ENCODE peak calls at places on chromosomes 5 and 9, in seven cellular contexts. U is colonic mucosa, E is upper lobe of left lung, P is astrocyte, N is tibial nerve, Z is stomach, G is right lobe of liver. S is an unnamed sample.

GRCh38 chr5:116942622-116943021 is 368.0 kb upstream of the SEMA6A start:
- DNase-seq in Z (no peak), E (no peak), N (no peak), G (no peak), U (no peak), P (no peak), S (no peak)

GRCh38 chr9:107760469-107761242 is 271.1 kb upstream of the KLF4 start:
- DNase-seq in N (no peak), U (no peak), E (no peak), P (no peak), Z (no peak), G (peak; percentile 65), S (no peak)

GRCh38 chr9:5500441-5501235 is 9.7 kb upstream of the PDCD1LG2 start:
- DNase-seq in G (no peak), P (peak; percentile 92), Z (no peak), E (no peak), U (no peak), N (no peak), S (peak; percentile 47)

GRCh38 chr9:124475158-124475867 is 25.1 kb downstream of the ADGRD2 start:
- DNase-seq in Z (no peak), G (no peak), N (no peak), U (no peak), E (peak; percentile 69), P (no peak), S (peak; percentile 41)

GRCh38 chr5:130720355-130720754 is 444.7 kb downstream of the HINT1 start:
- DNase-seq in G (no peak), P (peak; percentile 27), N (no peak), Z (no peak), U (no peak), E (no peak), S (no peak)

GRCh38 chr5:151742870-151743294 is 15.5 kb downstream of the ATOX1 start:
- DNase-seq in N (peak; percentile 53), U (peak; percentile 42), E (no peak), Z (no peak), P (peak; percentile 51), G (no peak), S (peak; percentile 69)

GRCh38 chr5:43037929-43038510 is 2.1 kb downstream of the ANXA2R start:
- DNase-seq in U (peak; percentile 28), P (peak; percentile 90), Z (no peak), N (no peak), E (no peak), G (no peak), S (no peak)

GRCh38 chr5:153441997-153442396 is 48.5 kb upstream of the GRIA1 start:
- DNase-seq in Z (no peak), U (no peak), N (no peak), G (no peak), P (no peak), E (no peak), S (no peak)

GRCh38 chr9:13974891-13975290 is 339.1 kb downstream of the NFIB start:
- DNase-seq in E (no peak), N (no peak), U (no peak), P (no peak), G (no peak), Z (no peak), S (no peak)

GRCh38 chr9:117938086-117938485 is 233.9 kb downstream of the TLR4 start:
- DNase-seq in P (peak; percentile 3), G (no peak), Z (no peak), E (no peak), N (no peak), U (no peak), S (no peak)

GRCh38 chr5:7904170-7904569 is 35.2 kb downstream of the MTRR start:
- DNase-seq in E (no peak), N (no peak), U (no peak), P (peak; percentile 74), Z (no peak), G (no peak), S (no peak)

GRCh38 chr5:168992687-168993086 is 308.3 kb downstream of the SLIT3 start:
- DNase-seq in U (no peak), E (no peak), P (no peak), N (no peak), G (no peak), Z (peak; percentile 58), S (peak; percentile 56)

GRCh38 chr5:168989731-168990505 is 311.0 kb downstream of the SLIT3 start:
- DNase-seq in Z (peak; percentile 49), P (no peak), N (no peak), U (no peak), G (no peak), E (no peak), S (no peak)

GRCh38 chr5:168995024-168995423 is 305.9 kb downstream of the SLIT3 start:
- DNase-seq in U (no peak), P (no peak), G (no peak), N (no peak), Z (no peak), E (no peak), S (no peak)

GRCh38 chr5:168991311-168991710 is 309.6 kb downstream of the SLIT3 start:
- DNase-seq in U (no peak), Z (no peak), P (no peak), N (no peak), G (no peak), E (peak; percentile 39), S (no peak)

GRCh38 chr5:168991991-168992390 is 308.9 kb downstream of the SLIT3 start:
- DNase-seq in P (peak; percentile 36), G (no peak), N (no peak), Z (no peak), U (no peak), E (no peak), S (no peak)
- H3K4me1 ChIP-seq in P (peaks cover 8% of the 10 kb centered on the region), G (no peaks in the 10 kb centered on the region), N (no peaks in the 10 kb centered on the region), Z (peaks cover 6% of the 10 kb centered on the region), U (no peaks in the 10 kb centered on the region), E (no peaks in the 10 kb centered on the region), S (peaks cover 25% of the 10 kb centered on the region)

GRCh38 chr5:113330533-113331200 is 104.1 kb downstream of the TSSK1B start:
- DNase-seq in G (peak; percentile 86), N (no peak), U (no peak), E (no peak), Z (no peak), P (peak; percentile 30), S (no peak)
- TF ChIP-seq CTCF in G (peak; percentile 60), N (peak; percentile 26), U (no peak), E (peak; percentile 32), Z (peak; percentile 24), P (peak; percentile 43), S (peak; percentile 66)

DNA sequence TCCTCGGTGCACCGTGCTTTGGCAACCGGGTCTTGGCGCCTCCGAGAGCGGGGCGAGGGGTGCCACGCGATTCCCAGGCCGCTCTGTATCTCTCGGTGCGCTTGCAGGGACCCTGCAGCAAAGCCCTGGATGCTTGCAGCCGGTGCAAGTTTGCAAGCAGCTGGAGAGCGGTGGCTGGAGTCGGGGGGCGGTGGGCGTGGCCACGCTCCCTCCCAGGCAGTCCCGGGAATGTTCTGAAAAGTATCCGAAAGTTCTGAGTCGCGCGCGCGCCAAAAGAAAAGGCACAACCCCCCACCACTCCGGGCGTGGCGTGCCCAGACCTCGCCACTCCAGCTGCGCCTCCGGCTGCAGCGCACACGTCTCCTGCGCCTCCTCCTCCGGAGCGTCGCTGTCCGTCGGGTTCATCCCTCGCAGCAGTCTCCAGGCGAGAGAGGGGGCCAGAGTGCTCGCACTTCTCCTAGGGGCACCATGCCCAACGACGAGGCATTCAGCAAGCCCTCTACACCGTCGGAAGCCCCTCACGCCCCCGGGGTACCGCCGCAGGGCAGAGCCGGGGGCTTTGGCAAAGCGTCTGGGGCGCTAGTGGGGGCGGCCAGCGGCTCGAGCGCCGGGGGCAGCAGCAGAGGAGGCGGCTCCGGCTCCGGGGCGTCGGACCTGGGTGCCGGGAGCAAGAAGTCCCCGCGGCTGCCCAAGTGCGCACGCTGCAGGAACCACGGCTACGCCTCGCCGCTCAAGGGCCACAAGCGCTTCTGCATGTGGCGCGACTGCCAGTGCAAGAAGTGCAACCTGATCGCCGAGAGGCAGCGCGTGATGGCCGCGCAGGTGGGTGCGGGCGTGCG is at the start of gene DMRT1:
- DNase-seq in P (no peak), G (no peak), U (no peak), E (peak; percentile 84), N (no peak), Z (no peak), S (no peak)
- H3K27me3 ChIP-seq in P (peaks cover 38% of the 10 kb centered on the region), G (peaks cover 10% of the 10 kb centered on the region), U (peaks cover 40% of the 10 kb centered on the region), E (peaks cover 22% of the 10 kb centered on the region), N (peaks cover 71% of the 10 kb centered on the region), Z (peaks cover 27% of the 10 kb centered on the region), S (peaks cover 45% of the 10 kb centered on the region)

GRCh38 chr5:56693220-56693579 is 122.1 kb upstream of the MAP3K1 start:
- DNase-seq in Z (no peak), U (no peak), G (no peak), N (no peak), P (no peak), E (no peak), S (no peak)
- H3K4me1 ChIP-seq in Z (no peaks in the 10 kb centered on the region), U (no peaks in the 10 kb centered on the region), G (no peaks in the 10 kb centered on the region), N (peaks cover 8% of the 10 kb centered on the region), P (no peaks in the 10 kb centered on the region), E (peaks cover 3% of the 10 kb centered on the region), S (peaks cover 3% of the 10 kb centered on the region)

GRCh38 chr5:134561871-134562296 is 36.4 kb downstream of the JADE2 start:
- DNase-seq in G (peak; percentile 72), P (peak; percentile 80), N (no peak), E (no peak), Z (peak; percentile 49), U (no peak), S (peak; percentile 39)
- TF ChIP-seq CTCF in G (peak; percentile 24), P (peak; percentile 52), N (no peak), E (no peak), Z (no peak), U (no peak), S (peak; percentile 59)

DNA sequence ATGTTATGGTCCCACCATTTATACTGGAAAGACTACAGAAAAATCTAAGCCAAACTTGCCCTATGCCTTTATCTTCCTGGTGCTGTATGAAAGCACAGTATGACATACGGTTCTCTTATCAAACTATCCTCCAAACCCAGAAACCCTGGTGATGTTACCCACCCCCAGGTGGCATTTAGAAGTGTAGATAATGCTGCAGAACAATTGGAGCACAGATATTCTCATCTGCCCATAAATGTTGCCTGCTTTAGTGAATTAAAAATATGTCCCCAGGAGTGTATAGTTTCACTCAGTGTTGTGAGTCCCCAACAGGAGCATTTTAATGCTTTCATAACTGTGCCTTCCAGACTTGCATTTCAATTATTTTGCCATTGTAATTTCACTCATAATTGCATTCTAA is 50.8 kb downstream of the SV2C start:
- DNase-seq in U (no peak), G (no peak), P (no peak), N (no peak), Z (no peak), E (no peak), S (no peak)
- H3K27me3 ChIP-seq in U (no peaks in the 10 kb centered on the region), G (no peaks in the 10 kb centered on the region), P (no peaks in the 10 kb centered on the region), N (no peaks in the 10 kb centered on the region), Z (no peaks in the 10 kb centered on the region), E (no peaks in the 10 kb centered on the region), S (peaks cover under 1% of the 10 kb centered on the region)